ENCODE peak calls at places on chromosomes 12 and 14, in seven cellular contexts. One of them, this sample, is unnamed.

GRCh38 chr14:60092516-60092915 is 793 bp downstream of the PCNX4 start:
- DNase-seq in cardiac muscle cell: peak; percentile 49
- DNase-seq in B cell: no peak
- DNase-seq in AG09319: no peak
- DNase-seq in BE2C: peak; percentile 12
- DNase-seq in Caco-2: peak; percentile 8
- DNase-seq in CD8-positive, alpha-beta T cell: no peak
- DNase-seq in this sample: no peak

GRCh38 chr14:39483682-39484081 is 51.4 kb upstream of the FBXO33 start:
- DNase-seq in AG09319: no peak
- DNase-seq in cardiac muscle cell: no peak
- DNase-seq in CD8-positive, alpha-beta T cell: no peak
- DNase-seq in B cell: no peak
- DNase-seq in Caco-2: no peak
- DNase-seq in BE2C: no peak
- DNase-seq in this sample: no peak

GRCh38 chr14:96304956-96305355 is 48.9 kb downstream of the BDKRB1 start:
- DNase-seq in CD8-positive, alpha-beta T cell: no peak
- DNase-seq in B cell: no peak
- DNase-seq in cardiac muscle cell: no peak
- DNase-seq in Caco-2: no peak
- DNase-seq in AG09319: no peak
- DNase-seq in BE2C: peak; percentile 38
- DNase-seq in this sample: no peak

GRCh38 chr14:98928418-98928817 is 343.6 kb downstream of the BCL11B start:
- DNase-seq in AG09319: no peak
- DNase-seq in CD8-positive, alpha-beta T cell: no peak
- DNase-seq in B cell: no peak
- DNase-seq in Caco-2: no peak
- DNase-seq in cardiac muscle cell: no peak
- DNase-seq in BE2C: no peak
- DNase-seq in this sample: no peak

GRCh38 chr12:85654456-85654840 is 181.8 kb downstream of the RASSF9 start:
- DNase-seq in AG09319: no peak
- DNase-seq in cardiac muscle cell: no peak
- DNase-seq in CD8-positive, alpha-beta T cell: no peak
- DNase-seq in Caco-2: no peak
- DNase-seq in BE2C: no peak
- DNase-seq in B cell: no peak
- DNase-seq in this sample: no peak

GRCh38 chr14:22226381-22226780 is 362.6 kb downstream of the DAD1 start:
- DNase-seq in CD8-positive, alpha-beta T cell: no peak
- DNase-seq in AG09319: no peak
- DNase-seq in B cell: peak; percentile 64
- DNase-seq in cardiac muscle cell: no peak
- DNase-seq in BE2C: no peak
- DNase-seq in Caco-2: peak; percentile 37
- DNase-seq in this sample: no peak

GRCh38 chr12:14833952-14834351 is 9.4 kb downstream of the ART4 start:
- DNase-seq in B cell: no peak
- DNase-seq in Caco-2: no peak
- DNase-seq in BE2C: no peak
- DNase-seq in AG09319: no peak
- DNase-seq in CD8-positive, alpha-beta T cell: no peak
- DNase-seq in cardiac muscle cell: no peak
- DNase-seq in this sample: no peak

GRCh38 chr12:64625243-64626077 is 15.2 kb downstream of the RASSF3 start:
- DNase-seq in B cell: peak; percentile 56
- DNase-seq in BE2C: peak; percentile 45
- DNase-seq in cardiac muscle cell: peak; percentile 91
- DNase-seq in CD8-positive, alpha-beta T cell: peak; percentile 22
- DNase-seq in Caco-2: peak; percentile 58
- DNase-seq in AG09319: peak; percentile 43
- DNase-seq in this sample: no peak

GRCh38 chr14:30298266-30298795 is 260.6 kb upstream of the G2E3 start:
- DNase-seq in Caco-2: no peak
- DNase-seq in AG09319: no peak
- DNase-seq in cardiac muscle cell: no peak
- DNase-seq in BE2C: no peak
- DNase-seq in B cell: no peak
- DNase-seq in CD8-positive, alpha-beta T cell: no peak
- DNase-seq in this sample: no peak

GRCh38 chr12:53729659-53730058 is 2.4 kb upstream of the CALCOCO1 start:
- DNase-seq in BE2C: no peak
- DNase-seq in B cell: no peak
- DNase-seq in cardiac muscle cell: no peak
- DNase-seq in AG09319: no peak
- DNase-seq in CD8-positive, alpha-beta T cell: no peak
- DNase-seq in Caco-2: no peak
- DNase-seq in this sample: no peak

GRCh38 chr14:68898248-68899032 is 80.7 kb downstream of the ACTN1 start:
- DNase-seq in BE2C: no peak
- DNase-seq in CD8-positive, alpha-beta T cell: no peak
- DNase-seq in cardiac muscle cell: no peak
- DNase-seq in Caco-2: no peak
- DNase-seq in B cell: no peak
- DNase-seq in AG09319: no peak
- DNase-seq in this sample: no peak

DNA sequence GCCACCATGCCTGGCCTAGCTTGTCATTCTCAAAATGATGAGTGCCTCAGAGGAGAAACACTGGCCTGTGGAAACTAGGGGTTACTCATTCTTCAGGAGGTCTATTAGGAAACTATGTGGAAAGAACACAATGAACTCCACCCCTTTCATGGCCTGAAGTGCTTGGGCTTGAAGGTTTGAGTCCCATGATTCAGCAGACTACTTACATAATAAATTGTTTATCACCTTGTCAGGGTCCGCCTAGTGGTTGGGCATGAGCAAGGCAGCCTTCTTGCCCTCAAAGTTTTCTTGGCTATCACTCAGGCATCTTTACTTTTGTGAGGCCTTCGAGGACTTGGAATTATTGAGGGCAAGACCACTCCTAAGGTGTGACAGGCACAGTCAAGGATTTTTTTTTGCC is 251.2 kb downstream of the ACSS3 start:
- DNase-seq in CD8-positive, alpha-beta T cell: no peak
- DNase-seq in Caco-2: peak; percentile 40
- DNase-seq in BE2C: peak; percentile 24
- DNase-seq in AG09319: no peak
- DNase-seq in cardiac muscle cell: peak; percentile 6
- DNase-seq in B cell: no peak
- DNase-seq in this sample: no peak
- TF ChIP-seq CTCF in CD8-positive, alpha-beta T cell: no peak
- TF ChIP-seq CTCF in Caco-2: peak; percentile 45
- TF ChIP-seq CTCF in BE2C: peak; percentile 54
- TF ChIP-seq CTCF in AG09319: peak; percentile 18
- TF ChIP-seq CTCF in cardiac muscle cell: peak; percentile 17
- TF ChIP-seq CTCF in B cell: no peak
- TF ChIP-seq CTCF in this sample: peak; percentile 43

DNA sequence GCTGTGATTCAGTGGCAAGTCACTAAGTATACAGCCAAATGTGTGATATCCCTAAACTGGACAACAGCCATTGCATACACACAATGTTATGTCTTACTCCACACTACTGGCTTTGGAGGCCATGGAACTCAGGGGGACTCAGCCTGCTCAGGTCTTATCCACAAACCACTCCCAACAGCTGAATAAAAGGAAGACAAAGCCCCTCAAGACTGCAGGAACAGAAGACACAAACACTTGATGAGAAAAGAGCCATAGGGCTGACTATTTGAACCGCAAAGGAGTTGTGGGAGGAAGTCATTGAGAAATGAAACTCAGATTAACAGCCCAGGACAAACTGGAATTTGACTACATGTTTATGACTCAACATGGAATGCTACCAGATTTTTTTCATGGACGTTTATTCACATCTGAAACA is 40.9 kb downstream of the PTGER2 start:
- DNase-seq in CD8-positive, alpha-beta T cell: no peak
- DNase-seq in Caco-2: no peak
- DNase-seq in BE2C: no peak
- DNase-seq in cardiac muscle cell: peak; percentile 95
- DNase-seq in AG09319: peak; percentile 72
- DNase-seq in B cell: no peak
- DNase-seq in this sample: no peak
- TF ChIP-seq CTCF in CD8-positive, alpha-beta T cell: no peak
- TF ChIP-seq CTCF in Caco-2: no peak
- TF ChIP-seq CTCF in BE2C: no peak
- TF ChIP-seq CTCF in cardiac muscle cell: no peak
- TF ChIP-seq CTCF in AG09319: no peak
- TF ChIP-seq CTCF in B cell: no peak
- TF ChIP-seq CTCF in this sample: no peak

GRCh38 chr12:69601962-69602685 is 8.6 kb downstream of the LRRC10 start:
- DNase-seq in B cell: no peak
- DNase-seq in BE2C: no peak
- DNase-seq in CD8-positive, alpha-beta T cell: no peak
- DNase-seq in cardiac muscle cell: no peak
- DNase-seq in Caco-2: no peak
- DNase-seq in AG09319: no peak
- DNase-seq in this sample: no peak

GRCh38 chr12:69598174-69598753 is 12.4 kb downstream of the LRRC10 start:
- DNase-seq in cardiac muscle cell: no peak
- DNase-seq in CD8-positive, alpha-beta T cell: no peak
- DNase-seq in Caco-2: no peak
- DNase-seq in BE2C: no peak
- DNase-seq in AG09319: no peak
- DNase-seq in B cell: no peak
- DNase-seq in this sample: no peak

GRCh38 chr12:69608114-69608513 is 2.6 kb downstream of the LRRC10 start:
- DNase-seq in B cell: no peak
- DNase-seq in cardiac muscle cell: peak; percentile 17
- DNase-seq in CD8-positive, alpha-beta T cell: no peak
- DNase-seq in BE2C: no peak
- DNase-seq in Caco-2: no peak
- DNase-seq in AG09319: no peak
- DNase-seq in this sample: no peak

GRCh38 chr12:69600804-69601203 is 9.9 kb downstream of the LRRC10 start:
- DNase-seq in cardiac muscle cell: no peak
- DNase-seq in BE2C: no peak
- DNase-seq in AG09319: no peak
- DNase-seq in CD8-positive, alpha-beta T cell: no peak
- DNase-seq in Caco-2: no peak
- DNase-seq in B cell: no peak
- DNase-seq in this sample: no peak

DNA sequence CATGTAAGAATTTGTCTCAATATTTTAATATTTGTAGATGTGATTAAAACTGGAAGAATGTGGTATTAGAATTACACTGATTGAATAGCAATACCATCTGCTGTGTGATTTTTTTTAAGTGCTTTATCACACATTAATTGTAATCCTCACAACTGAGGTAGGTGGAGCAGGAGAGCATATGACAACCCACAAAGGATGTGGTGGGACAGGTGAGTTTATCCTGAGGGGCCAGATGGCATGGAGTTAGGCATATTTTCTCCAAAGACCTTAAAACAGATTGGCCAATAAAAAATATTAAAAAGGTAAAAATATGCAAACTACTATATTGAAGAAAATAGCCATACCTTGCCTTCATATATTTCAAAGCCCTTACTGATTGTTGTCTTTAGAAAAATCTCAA is 7.8 kb downstream of the LRRC10 start:
- DNase-seq in cardiac muscle cell: no peak
- DNase-seq in B cell: no peak
- DNase-seq in BE2C: no peak
- DNase-seq in AG09319: no peak
- DNase-seq in Caco-2: no peak
- DNase-seq in CD8-positive, alpha-beta T cell: no peak
- DNase-seq in this sample: no peak
- TF ChIP-seq CTCF in cardiac muscle cell: no peak
- TF ChIP-seq CTCF in B cell: no peak
- TF ChIP-seq CTCF in BE2C: no peak
- TF ChIP-seq CTCF in AG09319: no peak
- TF ChIP-seq CTCF in Caco-2: peak; percentile 5
- TF ChIP-seq CTCF in CD8-positive, alpha-beta T cell: no peak
- TF ChIP-seq CTCF in this sample: no peak

GRCh38 chr12:88057994-88058718 is 29.0 kb upstream of the C12orf50 start:
- DNase-seq in B cell: no peak
- DNase-seq in Caco-2: no peak
- DNase-seq in CD8-positive, alpha-beta T cell: no peak
- DNase-seq in AG09319: no peak
- DNase-seq in cardiac muscle cell: peak; percentile 83
- DNase-seq in BE2C: no peak
- DNase-seq in this sample: no peak

GRCh38 chr12:88056571-88056970 is 27.4 kb upstream of the C12orf50 start:
- DNase-seq in B cell: no peak
- DNase-seq in Caco-2: no peak
- DNase-seq in cardiac muscle cell: no peak
- DNase-seq in BE2C: no peak
- DNase-seq in AG09319: no peak
- DNase-seq in CD8-positive, alpha-beta T cell: no peak
- DNase-seq in this sample: no peak

GRCh38 chr12:88052686-88053085 is 23.5 kb upstream of the C12orf50 start:
- DNase-seq in B cell: no peak
- DNase-seq in BE2C: peak; percentile 71
- DNase-seq in Caco-2: peak; percentile 59
- DNase-seq in cardiac muscle cell: peak; percentile 66
- DNase-seq in CD8-positive, alpha-beta T cell: no peak
- DNase-seq in AG09319: no peak
- DNase-seq in this sample: no peak
- TF ChIP-seq CTCF in B cell: no peak
- TF ChIP-seq CTCF in BE2C: peak; percentile 92
- TF ChIP-seq CTCF in Caco-2: peak; percentile 72
- TF ChIP-seq CTCF in cardiac muscle cell: peak; percentile 56
- TF ChIP-seq CTCF in CD8-positive, alpha-beta T cell: no peak
- TF ChIP-seq CTCF in AG09319: peak; percentile 60
- TF ChIP-seq CTCF in this sample: peak; percentile 47

GRCh38 chr14:74929242-74929641 is 6.2 kb upstream of the RPS6KL1 start:
- DNase-seq in BE2C: no peak
- DNase-seq in B cell: no peak
- DNase-seq in cardiac muscle cell: no peak
- DNase-seq in AG09319: no peak
- DNase-seq in CD8-positive, alpha-beta T cell: no peak
- DNase-seq in Caco-2: no peak
- DNase-seq in this sample: no peak
- TF ChIP-seq CTCF in BE2C: no peak
- TF ChIP-seq CTCF in B cell: no peak
- TF ChIP-seq CTCF in cardiac muscle cell: no peak
- TF ChIP-seq CTCF in AG09319: no peak
- TF ChIP-seq CTCF in CD8-positive, alpha-beta T cell: no peak
- TF ChIP-seq CTCF in Caco-2: no peak
- TF ChIP-seq CTCF in this sample: no peak

GRCh38 chr12:132006056-132006680 is 56.4 kb downstream of the EP400 start:
- DNase-seq in B cell: no peak
- DNase-seq in CD8-positive, alpha-beta T cell: no peak
- DNase-seq in BE2C: no peak
- DNase-seq in AG09319: no peak
- DNase-seq in Caco-2: no peak
- DNase-seq in cardiac muscle cell: peak; percentile 3
- DNase-seq in this sample: no peak

GRCh38 chr12:131994589-131994988 is 44.8 kb downstream of the EP400 start:
- DNase-seq in CD8-positive, alpha-beta T cell: no peak
- DNase-seq in cardiac muscle cell: no peak
- DNase-seq in Caco-2: no peak
- DNase-seq in AG09319: no peak
- DNase-seq in B cell: no peak
- DNase-seq in BE2C: no peak
- DNase-seq in this sample: no peak

GRCh38 chr12:132004946-132005345 is 55.2 kb downstream of the EP400 start:
- DNase-seq in AG09319: no peak
- DNase-seq in BE2C: no peak
- DNase-seq in cardiac muscle cell: no peak
- DNase-seq in Caco-2: no peak
- DNase-seq in B cell: no peak
- DNase-seq in CD8-positive, alpha-beta T cell: no peak
- DNase-seq in this sample: no peak

GRCh38 chr12:132003846-132004245 is 54.1 kb downstream of the EP400 start:
- DNase-seq in CD8-positive, alpha-beta T cell: no peak
- DNase-seq in cardiac muscle cell: peak; percentile 61
- DNase-seq in AG09319: peak; percentile 16
- DNase-seq in Caco-2: no peak
- DNase-seq in BE2C: no peak
- DNase-seq in B cell: no peak
- DNase-seq in this sample: no peak

GRCh38 chr12:132000286-132000872 is 50.6 kb downstream of the EP400 start:
- DNase-seq in AG09319: no peak
- DNase-seq in BE2C: no peak
- DNase-seq in B cell: no peak
- DNase-seq in Caco-2: no peak
- DNase-seq in cardiac muscle cell: no peak
- DNase-seq in CD8-positive, alpha-beta T cell: no peak
- DNase-seq in this sample: no peak
- TF ChIP-seq CTCF in AG09319: no peak
- TF ChIP-seq CTCF in BE2C: no peak
- TF ChIP-seq CTCF in B cell: no peak
- TF ChIP-seq CTCF in Caco-2: no peak
- TF ChIP-seq CTCF in cardiac muscle cell: no peak
- TF ChIP-seq CTCF in CD8-positive, alpha-beta T cell: no peak
- TF ChIP-seq CTCF in this sample: no peak